ENCODE peak calls at places on chromosomes 13 and 19, in eight cellular contexts. One of them, this sample, is unnamed.

GRCh38 chr13:111491021-111491420 is 170.6 kb downstream of the TEX29 start:
- DNase-seq in cardiac fibroblast: no peak
- DNase-seq in AG04450: no peak
- DNase-seq in bronchial epithelial cell: no peak
- DNase-seq in GM12878: no peak
- DNase-seq in fibroblast of mammary gland: no peak
- DNase-seq in testis: no peak
- DNase-seq in fibroblast of lung: no peak
- DNase-seq in this sample: no peak

GRCh38 chr19:30669329-30670010 is 297.3 kb downstream of the ZNF536 start:
- DNase-seq in cardiac fibroblast: peak
- DNase-seq in AG04450: no peak
- DNase-seq in bronchial epithelial cell: no peak
- DNase-seq in GM12878: no peak
- DNase-seq in fibroblast of mammary gland: peak
- DNase-seq in testis: peak
- DNase-seq in fibroblast of lung: peak
- DNase-seq in this sample: no peak

GRCh38 chr13:53250977-53251376 is 222.4 kb downstream of the OLFM4 start:
- DNase-seq in cardiac fibroblast: no peak
- DNase-seq in AG04450: no peak
- DNase-seq in bronchial epithelial cell: no peak
- DNase-seq in GM12878: no peak
- DNase-seq in fibroblast of mammary gland: no peak
- DNase-seq in testis: no peak
- DNase-seq in fibroblast of lung: no peak
- DNase-seq in this sample: no peak

GRCh38 chr19:51448011-51448744 is 10.1 kb downstream of the SIGLEC8 start:
- DNase-seq in cardiac fibroblast: no peak
- DNase-seq in AG04450: no peak
- DNase-seq in bronchial epithelial cell: no peak
- DNase-seq in GM12878: no peak
- DNase-seq in fibroblast of mammary gland: no peak
- DNase-seq in testis: no peak
- DNase-seq in fibroblast of lung: no peak
- DNase-seq in this sample: no peak

GRCh38 chr13:113002206-113002821 is 33.3 kb downstream of the MCF2L start:
- DNase-seq in cardiac fibroblast: no peak
- DNase-seq in AG04450: no peak
- DNase-seq in bronchial epithelial cell: no peak
- DNase-seq in GM12878: no peak
- DNase-seq in fibroblast of mammary gland: no peak
- DNase-seq in testis: no peak
- DNase-seq in fibroblast of lung: no peak
- DNase-seq in this sample: no peak

GRCh38 chr19:14363203-14364097 is 17.8 kb upstream of the ADGRE5 start:
- DNase-seq in cardiac fibroblast: peak
- DNase-seq in AG04450: no peak
- DNase-seq in bronchial epithelial cell: no peak
- DNase-seq in GM12878: no peak
- DNase-seq in fibroblast of mammary gland: peak
- DNase-seq in testis: peak
- DNase-seq in fibroblast of lung: peak
- DNase-seq in this sample: no peak

GRCh38 chr13:105048685-105049084 is 1486.8 kb downstream of the EFNB2 start:
- DNase-seq in cardiac fibroblast: no peak
- DNase-seq in AG04450: no peak
- DNase-seq in bronchial epithelial cell: peak
- DNase-seq in GM12878: peak
- DNase-seq in fibroblast of mammary gland: no peak
- DNase-seq in testis: no peak
- DNase-seq in fibroblast of lung: no peak
- DNase-seq in this sample: no peak

GRCh38 chr19:14053500-14053899 is 8.4 kb downstream of the PALM3 start:
- DNase-seq in cardiac fibroblast: no peak
- DNase-seq in AG04450: no peak
- DNase-seq in bronchial epithelial cell: no peak
- DNase-seq in GM12878: no peak
- DNase-seq in fibroblast of mammary gland: no peak
- DNase-seq in testis: no peak
- DNase-seq in fibroblast of lung: no peak
- DNase-seq in this sample: no peak

GRCh38 chr13:102718746-102719145 is 23.9 kb upstream of the METTL21C start:
- DNase-seq in cardiac fibroblast: no peak
- DNase-seq in AG04450: no peak
- DNase-seq in bronchial epithelial cell: no peak
- DNase-seq in GM12878: no peak
- DNase-seq in fibroblast of mammary gland: no peak
- DNase-seq in testis: no peak
- DNase-seq in fibroblast of lung: no peak
- DNase-seq in this sample: no peak

GRCh38 chr13:100887729-100888151 is 213.1 kb upstream of the TMTC4 start:
- DNase-seq in cardiac fibroblast: peak
- DNase-seq in AG04450: no peak
- DNase-seq in bronchial epithelial cell: peak
- DNase-seq in GM12878: no peak
- DNase-seq in fibroblast of mammary gland: peak
- DNase-seq in testis: no peak
- DNase-seq in fibroblast of lung: peak
- DNase-seq in this sample: no peak

GRCh38 chr13:29721766-29722165 is 126.3 kb upstream of the SLC7A1 start:
- DNase-seq in cardiac fibroblast: no peak
- DNase-seq in AG04450: no peak
- DNase-seq in bronchial epithelial cell: no peak
- DNase-seq in GM12878: no peak
- DNase-seq in fibroblast of mammary gland: peak
- DNase-seq in testis: no peak
- DNase-seq in fibroblast of lung: no peak
- DNase-seq in this sample: no peak

GRCh38 chr13:113666324-113666660 is 727 bp upstream of the GRK1 start:
- DNase-seq in cardiac fibroblast: no peak
- DNase-seq in AG04450: no peak
- DNase-seq in bronchial epithelial cell: no peak
- DNase-seq in GM12878: no peak
- DNase-seq in fibroblast of mammary gland: no peak
- DNase-seq in testis: no peak
- DNase-seq in fibroblast of lung: no peak
- DNase-seq in this sample: no peak

GRCh38 chr13:112486386-112487126 is 101.4 kb downstream of the TUBGCP3 start:
- DNase-seq in cardiac fibroblast: no peak
- DNase-seq in AG04450: no peak
- DNase-seq in bronchial epithelial cell: no peak
- DNase-seq in GM12878: no peak
- DNase-seq in fibroblast of mammary gland: peak
- DNase-seq in testis: no peak
- DNase-seq in fibroblast of lung: peak
- DNase-seq in this sample: no peak

GRCh38 chr13:99572131-99572530 is 70.9 kb downstream of the TM9SF2 start:
- DNase-seq in cardiac fibroblast: peak
- DNase-seq in AG04450: no peak
- DNase-seq in bronchial epithelial cell: no peak
- DNase-seq in GM12878: no peak
- DNase-seq in fibroblast of mammary gland: peak
- DNase-seq in testis: no peak
- DNase-seq in fibroblast of lung: no peak
- DNase-seq in this sample: no peak

GRCh38 chr19:12453495-12453894 is 12.7 kb upstream of the ZNF443 start:
- DNase-seq in cardiac fibroblast: no peak
- DNase-seq in AG04450: no peak
- DNase-seq in bronchial epithelial cell: peak
- DNase-seq in GM12878: no peak
- DNase-seq in fibroblast of mammary gland: no peak
- DNase-seq in testis: no peak
- DNase-seq in fibroblast of lung: no peak
- DNase-seq in this sample: no peak

GRCh38 chr19:41994521-41994971 is 516 bp upstream of the ATP1A3 start:
- DNase-seq in cardiac fibroblast: no peak
- DNase-seq in AG04450: no peak
- DNase-seq in bronchial epithelial cell: no peak
- DNase-seq in GM12878: no peak
- DNase-seq in fibroblast of mammary gland: no peak
- DNase-seq in testis: no peak
- DNase-seq in fibroblast of lung: no peak
- DNase-seq in this sample: no peak
- H3K4me3 ChIP-seq in cardiac fibroblast: no peak
- H3K4me3 ChIP-seq in AG04450: no peak
- H3K4me3 ChIP-seq in bronchial epithelial cell: no peak
- H3K4me3 ChIP-seq in GM12878: peak
- H3K4me3 ChIP-seq in fibroblast of mammary gland: no peak
- H3K4me3 ChIP-seq in testis: peak
- H3K4me3 ChIP-seq in fibroblast of lung: no peak
- H3K4me3 ChIP-seq in this sample: no peak

GRCh38 chr19:875265-875879 is 15.9 kb downstream of the CFD start:
- DNase-seq in cardiac fibroblast: no peak
- DNase-seq in AG04450: no peak
- DNase-seq in bronchial epithelial cell: no peak
- DNase-seq in GM12878: no peak
- DNase-seq in fibroblast of mammary gland: no peak
- DNase-seq in testis: no peak
- DNase-seq in fibroblast of lung: no peak
- DNase-seq in this sample: no peak
- TF ChIP-seq CTCF in cardiac fibroblast: no peak
- TF ChIP-seq CTCF in AG04450: no peak
- TF ChIP-seq CTCF in bronchial epithelial cell: no peak
- TF ChIP-seq CTCF in GM12878: no peak
- TF ChIP-seq CTCF in fibroblast of mammary gland: no peak
- TF ChIP-seq CTCF in testis: no peak
- TF ChIP-seq CTCF in fibroblast of lung: no peak
- TF ChIP-seq CTCF in this sample: no peak

GRCh38 chr19:3707868-3708206 is 347 bp upstream of the TJP3 start:
- DNase-seq in cardiac fibroblast: no peak
- DNase-seq in AG04450: no peak
- DNase-seq in bronchial epithelial cell: no peak
- DNase-seq in GM12878: no peak
- DNase-seq in fibroblast of mammary gland: no peak
- DNase-seq in testis: no peak
- DNase-seq in fibroblast of lung: no peak
- DNase-seq in this sample: no peak

GRCh38 chr19:3712663-3713531 is 4.7 kb downstream of the TJP3 start:
- DNase-seq in cardiac fibroblast: no peak
- DNase-seq in AG04450: no peak
- DNase-seq in bronchial epithelial cell: no peak
- DNase-seq in GM12878: no peak
- DNase-seq in fibroblast of mammary gland: no peak
- DNase-seq in testis: no peak
- DNase-seq in fibroblast of lung: no peak
- DNase-seq in this sample: no peak

GRCh38 chr19:3710265-3710812 is 2.2 kb downstream of the TJP3 start:
- DNase-seq in cardiac fibroblast: peak
- DNase-seq in AG04450: no peak
- DNase-seq in bronchial epithelial cell: peak
- DNase-seq in GM12878: no peak
- DNase-seq in fibroblast of mammary gland: peak
- DNase-seq in testis: peak
- DNase-seq in fibroblast of lung: peak
- DNase-seq in this sample: no peak

GRCh38 chr19:3708207-3708931 is at the start of gene TJP3:
- DNase-seq in cardiac fibroblast: no peak
- DNase-seq in AG04450: no peak
- DNase-seq in bronchial epithelial cell: peak
- DNase-seq in GM12878: no peak
- DNase-seq in fibroblast of mammary gland: no peak
- DNase-seq in testis: peak
- DNase-seq in fibroblast of lung: no peak
- DNase-seq in this sample: no peak
- H3K4me3 ChIP-seq in cardiac fibroblast: no peak
- H3K4me3 ChIP-seq in AG04450: no peak
- H3K4me3 ChIP-seq in bronchial epithelial cell: peak
- H3K4me3 ChIP-seq in GM12878: no peak
- H3K4me3 ChIP-seq in fibroblast of mammary gland: no peak
- H3K4me3 ChIP-seq in testis: no peak
- H3K4me3 ChIP-seq in fibroblast of lung: no peak
- H3K4me3 ChIP-seq in this sample: no peak

DNA sequence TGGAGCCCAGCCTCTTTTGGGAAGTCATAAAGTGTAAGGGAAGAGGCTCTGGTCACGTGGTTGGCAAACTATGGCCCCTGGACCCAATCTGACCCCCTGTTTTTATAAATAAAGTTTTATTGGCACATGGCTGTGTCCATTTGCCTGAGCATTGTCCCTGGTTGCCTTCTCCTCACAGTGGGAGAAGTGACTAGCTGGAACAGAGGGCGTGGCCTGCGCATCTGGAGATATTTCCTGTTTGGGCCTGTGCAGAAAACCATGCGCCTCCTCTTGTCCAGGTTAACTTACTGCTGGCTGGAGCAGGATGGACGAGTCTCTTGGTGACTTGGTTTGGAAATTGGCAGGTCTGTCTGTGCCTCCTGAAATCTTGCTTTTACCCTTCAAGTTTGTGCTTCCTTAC is 48.3 kb downstream of the KDM4B start:
- DNase-seq in cardiac fibroblast: peak
- DNase-seq in AG04450: no peak
- DNase-seq in bronchial epithelial cell: peak
- DNase-seq in GM12878: no peak
- DNase-seq in fibroblast of mammary gland: peak
- DNase-seq in testis: no peak
- DNase-seq in fibroblast of lung: no peak
- DNase-seq in this sample: peak
- TF ChIP-seq CTCF in cardiac fibroblast: no peak
- TF ChIP-seq CTCF in AG04450: no peak
- TF ChIP-seq CTCF in bronchial epithelial cell: peak
- TF ChIP-seq CTCF in GM12878: no peak
- TF ChIP-seq CTCF in fibroblast of mammary gland: no peak
- TF ChIP-seq CTCF in testis: no peak
- TF ChIP-seq CTCF in fibroblast of lung: no peak
- TF ChIP-seq CTCF in this sample: no peak